ENCODE peak calls at places on chromosome 11, in ten cellular contexts. Z is activated CD4-positive, alpha-beta T cell treated with anti-CD3 and anti-CD28 coated beads, Interleukin-2, amount 10 ng/mL, durations not matched to agents 7 days and 5 days; O is germinal center; P is H54; H is MM.1S; E is NCI-H226; G is IMR-90; R is GM12865; T is ELR; N is NAMALWA. S is an unnamed sample.

GRCh38 chr11:69525516-69526452 is 44.3 kb downstream of the LINC01488 start:
- DNase-seq in T (no peak), Z (no peak), O (no peak), H (no peak), G (no peak), N (no peak), R (no peak), P (no peak), E (no peak), S (no peak)

GRCh38 chr11:112453601-112454577 is 193.2 kb upstream of the PLET1 start:
- DNase-seq in Z (peak; percentile 18), H (peak; percentile 18), E (no peak), O (peak; percentile 57), N (peak; percentile 51), G (peak; percentile 12), T (peak; percentile 56), R (peak; percentile 48), P (peak; percentile 19), S (no peak)

GRCh38 chr11:65432133-65432650 is 9.6 kb downstream of the NEAT1 start:
- DNase-seq in H (no peak), E (no peak), T (peak; percentile 4), R (no peak), Z (no peak), N (no peak), O (no peak), G (peak; percentile 34), P (no peak), S (no peak)

GRCh38 chr11:69567951-69568808 is 72.8 kb upstream of the CCND1 start:
- DNase-seq in Z (no peak), R (no peak), N (no peak), E (peak; percentile 43), T (peak; percentile 62), O (no peak), P (peak; percentile 63), G (peak; percentile 23), H (no peak), S (no peak)

GRCh38 chr11:102850973-102851745 is 7.8 kb upstream of the MMP3 start:
- DNase-seq in O (no peak), E (peak; percentile 69), N (no peak), G (peak; percentile 86), R (no peak), Z (no peak), P (peak; percentile 4), T (peak; percentile 97), H (no peak), S (no peak)

GRCh38 chr11:110433393-110434333 is 3.9 kb downstream of the FDX1 start:
- DNase-seq in H (peak; percentile 50), N (peak; percentile 62), Z (no peak), T (peak; percentile 61), O (peak; percentile 33), P (no peak), E (no peak), R (peak; percentile 14), G (peak; percentile 42), S (no peak)

GRCh38 chr11:31810779-31811647 is at the start of gene PAX6:
- DNase-seq in P (peak; percentile 65), R (peak; percentile 68), E (peak; percentile 89), H (peak; percentile 3), O (peak; percentile 73), Z (no peak), G (peak; percentile 19), N (peak; percentile 26), T (peak; percentile 41), S (no peak)

GRCh38 chr11:86068138-86068861 is 584 bp downstream of the PICALM start:
- DNase-seq in H (peak; percentile 38), G (no peak), P (no peak), N (peak; percentile 77), E (peak; percentile 31), R (peak; percentile 56), O (peak; percentile 64), T (peak; percentile 59), Z (peak; percentile 45), S (no peak)

GRCh38 chr11:123570939-123571590 is 83.4 kb downstream of the SCN3B start:
- DNase-seq in T (no peak), E (no peak), O (no peak), H (no peak), N (no peak), R (no peak), P (no peak), Z (no peak), G (no peak), S (no peak)

GRCh38 chr11:92980291-92980690 is 10.8 kb downstream of the MTNR1B start:
- DNase-seq in Z (no peak), O (no peak), H (no peak), T (no peak), N (no peak), E (peak; percentile 5), R (no peak), P (no peak), G (no peak), S (no peak)

GRCh38 chr11:87356428-87356827 is 318.7 kb downstream of the TMEM135 start:
- DNase-seq in Z (no peak), R (no peak), G (no peak), H (peak; percentile 23), E (no peak), N (no peak), O (no peak), P (no peak), T (no peak), S (no peak)

GRCh38 chr11:61704838-61705237 is 24.6 kb downstream of the DAGLA start:
- DNase-seq in O (no peak), T (no peak), P (no peak), H (no peak), R (no peak), N (no peak), E (no peak), Z (no peak), G (no peak), S (no peak)

GRCh38 chr11:76316726-76317125 is 64.2 kb downstream of the THAP12 start:
- DNase-seq in G (no peak), T (no peak), O (no peak), Z (no peak), R (no peak), E (no peak), P (no peak), N (peak; percentile 25), H (no peak), S (no peak)

GRCh38 chr11:124970925-124971324 is 16.9 kb downstream of the CCDC15 start:
- DNase-seq in T (peak; percentile 54), N (no peak), O (no peak), G (peak; percentile 35), R (no peak), P (no peak), Z (no peak), E (peak; percentile 34), H (peak; percentile 32), S (no peak)

GRCh38 chr11:33936745-33937612 is 45.1 kb upstream of the LMO2 start:
- DNase-seq in R (no peak), T (peak; percentile 70), Z (no peak), P (peak; percentile 29), E (peak; percentile 53), H (no peak), N (no peak), G (peak; percentile 55), O (no peak), S (peak; percentile 59)

GRCh38 chr11:95361180-95361579 is 130.2 kb upstream of the SESN3 start:
- DNase-seq in O (no peak), H (no peak), E (no peak), N (no peak), Z (no peak), T (no peak), P (no peak), G (no peak), R (no peak), S (no peak)

GRCh38 chr11:130001491-130002351 is 914 bp downstream of the PRDM10 start:
- DNase-seq in H (peak; percentile 33), N (peak; percentile 52), G (peak; percentile 25), R (peak; percentile 43), Z (peak; percentile 42), T (peak; percentile 45), P (peak; percentile 10), O (peak; percentile 35), E (no peak), S (peak; percentile 47)

GRCh38 chr11:134542401-134543143 is 130.5 kb upstream of the B3GAT1 start:
- DNase-seq in E (no peak), N (no peak), R (no peak), O (no peak), T (no peak), Z (no peak), G (no peak), H (no peak), P (no peak), S (no peak)

GRCh38 chr11:108223449-108224149 is 732 bp downstream of the ATM start:
- DNase-seq in O (no peak), E (no peak), N (peak; percentile 71), G (peak; percentile 22), H (peak; percentile 38), P (no peak), R (peak; percentile 76), Z (peak; percentile 43), T (peak; percentile 44), S (no peak)

GRCh38 chr11:63277345-63277943 is 34.0 kb upstream of the SLC22A25 start:
- DNase-seq in O (no peak), R (peak; percentile 39), Z (no peak), N (peak; percentile 42), E (no peak), H (no peak), G (no peak), P (no peak), T (no peak), S (no peak)

GRCh38 chr11:57568330-57568766 is 876 bp upstream of the UBE2L6 start:
- DNase-seq in N (peak; percentile 91), G (peak; percentile 67), T (peak; percentile 83), O (no peak), P (no peak), Z (no peak), H (peak; percentile 85), E (peak; percentile 58), R (peak; percentile 87), S (peak; percentile 90)

GRCh38 chr11:119000906-119001305 is 3.0 kb downstream of the CENATAC start:
- DNase-seq in G (peak; percentile 58), P (no peak), H (no peak), Z (no peak), R (no peak), T (peak; percentile 80), E (no peak), N (no peak), O (no peak), S (no peak)

GRCh38 chr11:28976801-28977145 is 868.6 kb downstream of the METTL15 start:
- DNase-seq in G (no peak), T (no peak), O (no peak), Z (no peak), R (no peak), N (no peak), H (no peak), E (no peak), P (no peak), S (no peak)

GRCh38 chr11:130675456-130675855 is 227.0 kb downstream of the ADAMTS15 start:
- DNase-seq in P (no peak), R (no peak), T (peak; percentile 51), H (no peak), N (no peak), Z (no peak), G (peak; percentile 50), E (peak; percentile 10), O (no peak), S (no peak)

GRCh38 chr11:12409621-12410005 is 32.2 kb downstream of the PARVA start:
- DNase-seq in N (no peak), E (no peak), P (no peak), H (no peak), T (no peak), Z (no peak), R (no peak), O (no peak), G (peak; percentile 20), S (no peak)

GRCh38 chr11:107151579-107151978 is 133.3 kb upstream of the GUCY1A2 start:
- DNase-seq in G (no peak), O (no peak), R (no peak), P (no peak), T (no peak), Z (no peak), N (no peak), H (no peak), E (no peak), S (no peak)

GRCh38 chr11:85281550-85281949 is 345.6 kb downstream of the DLG2 start:
- DNase-seq in N (peak; percentile 13), T (no peak), G (no peak), Z (no peak), P (no peak), H (no peak), R (no peak), E (no peak), O (no peak), S (no peak)

GRCh38 chr11:65652511-65653228 is 10.0 kb downstream of the RELA start:
- DNase-seq in O (peak; percentile 98), Z (peak; percentile 94), N (peak; percentile 92), H (peak; percentile 96), P (peak; percentile 98), R (peak; percentile 96), E (peak; percentile 84), T (peak; percentile 92), G (peak; percentile 93), S (peak; percentile 98)